ENCODE peak calls at places on chromosomes 16 and 17, in four cellular contexts. B is kidney; Y is SW 1271; P is activated naive CD4-positive, alpha-beta T cell treated with anti-CD3 and anti-CD28 coated beads, Interleukin-2, amount 50 U/mL, for 16 hours. O is an unnamed sample.

GRCh38 chr17:13475574-13476223 is 126.0 kb downstream of the HS3ST3A1 start:
- DNase-seq in P (no peak), Y (no peak), B (no peak), O (no peak)

GRCh38 chr17:80899402-80900268 is 92.0 kb upstream of the CHMP6 start:
- DNase-seq in Y (peak), B (peak), P (peak), O (peak)

GRCh38 chr17:17180141-17180603 is 26.0 kb downstream of the PLD6 start:
- DNase-seq in P (peak), Y (no peak), B (no peak), O (no peak)

GRCh38 chr17:22202702-22203101 is 510.4 kb downstream of the KCNJ18 start:
- DNase-seq in P (no peak), Y (no peak), B (no peak), O (no peak)

GRCh38 chr16:77336637-77337036 is 98.2 kb downstream of the ADAMTS18 start:
- DNase-seq in B (no peak), Y (no peak), P (no peak), O (no peak)

GRCh38 chr17:57985675-57985974 is 2.4 kb downstream of the VEZF1 start:
- DNase-seq in P (no peak), Y (peak), B (no peak), O (no peak)

GRCh38 chr16:74275031-74275636 is 21.5 kb upstream of the PSMD7 start:
- DNase-seq in B (no peak), Y (peak), P (no peak), O (no peak)

GRCh38 chr17:61766520-61766919 is 96.8 kb downstream of the BRIP1 start:
- DNase-seq in B (no peak), P (no peak), Y (no peak), O (no peak)

GRCh38 chr17:70050931-70051330 is 24.1 kb upstream of the KCNJ16 start:
- DNase-seq in Y (no peak), B (no peak), P (no peak), O (no peak)